ENCODE peak calls at places on chromosome 6, in nine cellular contexts. R is dorsolateral prefrontal cortex; H is brain microvascular endothelial cell; Z is AG09309; S is OCI-LY7; C is tibial artery; I is heart right ventricle; V is CD8-positive, alpha-beta T cell; E is astrocyte of the cerebellum. M is an unnamed sample.

GRCh38 chr6:123972600-123973294 is 169.1 kb downstream of the NKAIN2 start:
- DNase-seq in R (no peak), H (no peak), Z (no peak), S (no peak), C (no peak), I (no peak), V (no peak), E (no peak), M (no peak)

GRCh38 chr6:112912351-112913101 is 565.4 kb downstream of the RFPL4B start:
- DNase-seq in R (no peak), H (no peak), Z (no peak), S (no peak), C (no peak), I (no peak), V (no peak), E (peak), M (no peak)

GRCh38 chr6:166910601-166911000 is 45.7 kb downstream of the RNASET2 start:
- DNase-seq in R (no peak), H (no peak), Z (no peak), S (no peak), C (no peak), I (no peak), V (no peak), E (no peak), M (no peak)

GRCh38 chr6:167058261-167058660 is 59.1 kb downstream of the CEP43 start:
- DNase-seq in R (no peak), H (no peak), Z (no peak), S (no peak), C (no peak), I (no peak), V (no peak), E (peak), M (no peak)

GRCh38 chr6:47168176-47168575 is 126.0 kb upstream of the ADGRF1 start:
- DNase-seq in R (no peak), H (peak), Z (peak), S (no peak), C (peak), I (peak), V (no peak), E (peak), M (no peak)

GRCh38 chr6:79570802-79571367 is 33.7 kb upstream of the LCA5 start:
- DNase-seq in R (no peak), H (no peak), Z (peak), S (peak), C (no peak), I (no peak), V (no peak), E (peak), M (no peak)

GRCh38 chr6:16504608-16505007 is 256.7 kb downstream of the ATXN1 start:
- DNase-seq in R (no peak), H (no peak), Z (no peak), S (no peak), C (no peak), I (no peak), V (no peak), E (no peak), M (no peak)

GRCh38 chr6:947235-947934 is 254.4 kb upstream of the EXOC2 start:
- DNase-seq in R (no peak), H (no peak), Z (no peak), S (no peak), C (no peak), I (no peak), V (no peak), E (no peak), M (no peak)

GRCh38 chr6:154555075-154555677 is 44.7 kb upstream of the CNKSR3 start:
- DNase-seq in R (no peak), H (no peak), Z (no peak), S (no peak), C (no peak), I (no peak), V (no peak), E (peak), M (no peak)

GRCh38 chr6:29710281-29710941 is 12.8 kb upstream of the HLA-F start:
- DNase-seq in R (no peak), H (no peak), Z (no peak), S (no peak), C (no peak), I (no peak), V (no peak), E (no peak), M (no peak)

GRCh38 chr6:79808846-79809245 is 138.5 kb downstream of the ELOVL4 start:
- DNase-seq in R (no peak), H (no peak), Z (no peak), S (no peak), C (no peak), I (no peak), V (no peak), E (no peak), M (no peak)

GRCh38 chr6:33172307-33173227 is 19.7 kb downstream of the COL11A2 start:
- DNase-seq in R (no peak), H (peak), Z (no peak), S (peak), C (no peak), I (no peak), V (no peak), E (no peak), M (peak)

GRCh38 chr6:93964296-93964695 is 544.9 kb upstream of the EPHA7 start:
- DNase-seq in R (no peak), H (no peak), Z (no peak), S (no peak), C (no peak), I (no peak), V (no peak), E (no peak), M (no peak)

GRCh38 chr6:140464720-140465119 is 1090.3 kb upstream of the CITED2 start:
- DNase-seq in R (no peak), H (no peak), Z (no peak), S (no peak), C (no peak), I (no peak), V (no peak), E (no peak), M (no peak)

GRCh38 chr6:3449750-3450305 is 7.0 kb downstream of the SLC22A23 start:
- DNase-seq in R (no peak), H (no peak), Z (no peak), S (no peak), C (no peak), I (no peak), V (no peak), E (no peak), M (no peak)

GRCh38 chr6:151681426-151682059 is 125.9 kb upstream of the ESR1 start:
- DNase-seq in R (no peak), H (no peak), Z (no peak), S (no peak), C (no peak), I (peak), V (no peak), E (no peak), M (no peak)

GRCh38 chr6:113433506-113433991 is 423.6 kb upstream of the MARCKS start:
- DNase-seq in R (no peak), H (no peak), Z (peak), S (no peak), C (peak), I (peak), V (no peak), E (no peak), M (peak)

GRCh38 chr6:116111552-116112528 is 11.2 kb downstream of the NT5DC1 start:
- DNase-seq in R (no peak), H (peak), Z (no peak), S (peak), C (no peak), I (no peak), V (peak), E (no peak), M (no peak)

GRCh38 chr6:106517699-106518098 is 111.6 kb downstream of the RTN4IP1 start:
- DNase-seq in R (no peak), H (no peak), Z (no peak), S (no peak), C (no peak), I (no peak), V (no peak), E (no peak), M (no peak)

GRCh38 chr6:116616757-116617093 is 446 bp downstream of the RSPH4A start:
- DNase-seq in R (no peak), H (no peak), Z (no peak), S (no peak), C (no peak), I (peak), V (peak), E (no peak), M (no peak)

GRCh38 chr6:15244605-15245360 is 1.1 kb upstream of the JARID2 start:
- DNase-seq in R (peak), H (no peak), Z (no peak), S (peak), C (peak), I (peak), V (peak), E (peak), M (peak)

GRCh38 chr6:38039497-38039896 is 220.0 kb downstream of the ZFAND3 start:
- DNase-seq in R (no peak), H (no peak), Z (no peak), S (no peak), C (no peak), I (no peak), V (no peak), E (no peak), M (no peak)

GRCh38 chr6:2977290-2977689 is 5.9 kb upstream of the SERPINB6 start:
- DNase-seq in R (no peak), H (no peak), Z (no peak), S (no peak), C (no peak), I (no peak), V (no peak), E (no peak), M (no peak)

GRCh38 chr6:40399888-40400468 is 187.2 kb downstream of the LRFN2 start:
- DNase-seq in R (no peak), H (no peak), Z (no peak), S (no peak), C (no peak), I (no peak), V (no peak), E (no peak), M (no peak)

GRCh38 chr6:167746377-167747151 is 80.1 kb upstream of the AFDN start:
- DNase-seq in R (no peak), H (no peak), Z (no peak), S (no peak), C (no peak), I (no peak), V (no peak), E (no peak), M (no peak)

GRCh38 chr6:131762984-131763383 is 44.8 kb upstream of the ENPP1 start:
- DNase-seq in R (no peak), H (no peak), Z (no peak), S (no peak), C (no peak), I (no peak), V (no peak), E (no peak), M (no peak)

GRCh38 chr6:143060354-143060805 is 309 bp upstream of the AIG1 start:
- DNase-seq in R (peak), H (peak), Z (peak), S (peak), C (peak), I (peak), V (peak), E (peak), M (peak)

GRCh38 chr6:57262491-57262890 is 40.4 kb upstream of the RAB23 start:
- DNase-seq in R (no peak), H (no peak), Z (no peak), S (no peak), C (peak), I (peak), V (no peak), E (peak), M (no peak)

GRCh38 chr6:140320081-140320798 is 945.8 kb upstream of the CITED2 start:
- DNase-seq in R (no peak), H (no peak), Z (no peak), S (no peak), C (no peak), I (no peak), V (no peak), E (peak), M (no peak)

GRCh38 chr6:84065718-84066290 is 32.2 kb downstream of the MRAP2 start:
- DNase-seq in R (no peak), H (peak), Z (peak), S (no peak), C (no peak), I (no peak), V (no peak), E (no peak), M (no peak)

GRCh38 chr6:82570083-82570482 is 206.5 kb downstream of the TPBG start:
- DNase-seq in R (no peak), H (no peak), Z (no peak), S (no peak), C (no peak), I (no peak), V (no peak), E (no peak), M (no peak)

GRCh38 chr6:7821426-7821825 is 89.2 kb downstream of the TXNDC5 start:
- DNase-seq in R (no peak), H (peak), Z (no peak), S (no peak), C (no peak), I (no peak), V (no peak), E (no peak), M (no peak)

GRCh38 chr6:26129656-26130055 is 42.4 kb downstream of the HFE start:
- DNase-seq in R (no peak), H (no peak), Z (no peak), S (no peak), C (no peak), I (no peak), V (no peak), E (no peak), M (no peak)

GRCh38 chr6:119294984-119295383 is 54.6 kb downstream of the MAN1A1 start:
- DNase-seq in R (no peak), H (no peak), Z (no peak), S (no peak), C (no peak), I (no peak), V (no peak), E (no peak), M (no peak)

GRCh38 chr6:17872908-17873307 is 114.5 kb downstream of the KIF13A start:
- DNase-seq in R (no peak), H (no peak), Z (no peak), S (no peak), C (no peak), I (no peak), V (no peak), E (no peak), M (no peak)

GRCh38 chr6:6736753-6737654 is 148.5 kb downstream of the LY86 start:
- DNase-seq in R (no peak), H (no peak), Z (peak), S (no peak), C (peak), I (peak), V (no peak), E (no peak), M (peak)

DNA sequence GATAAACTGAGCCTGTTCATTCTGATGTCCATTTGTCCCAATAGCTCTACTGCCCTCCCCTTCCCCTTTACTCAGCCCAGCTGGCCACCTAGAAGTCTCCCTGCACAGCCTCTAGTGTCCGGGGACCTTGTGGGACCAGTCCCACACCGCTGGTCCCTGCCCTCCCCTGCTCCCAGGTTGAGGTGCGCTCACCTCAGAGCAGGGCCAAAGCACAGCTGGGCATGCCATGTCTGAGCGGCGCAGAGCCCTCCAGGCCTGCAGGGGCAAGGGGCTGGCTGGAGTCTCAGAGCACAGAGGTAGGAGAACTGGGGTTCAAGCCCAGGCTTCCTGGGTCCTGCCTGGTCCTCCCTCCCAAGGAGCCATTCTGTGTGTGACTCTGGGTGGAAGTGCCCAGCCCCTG is 24.7 kb upstream of the FANCE start:
- DNase-seq in R (no peak), H (no peak), Z (no peak), S (no peak), C (no peak), I (no peak), V (no peak), E (no peak), M (no peak)
- TF ChIP-seq CTCF in R (no peak), H (no peak), Z (no peak), S (no peak), C (no peak), I (no peak), V (no peak), E (no peak), M (no peak)

GRCh38 chr6:149769676-149770075 is 20.1 kb downstream of the PCMT1 start:
- DNase-seq in R (no peak), H (no peak), Z (no peak), S (no peak), C (no peak), I (no peak), V (no peak), E (no peak), M (no peak)

GRCh38 chr6:149777624-149778023 is 28.1 kb downstream of the PCMT1 start:
- DNase-seq in R (no peak), H (no peak), Z (no peak), S (no peak), C (no peak), I (no peak), V (no peak), E (no peak), M (no peak)

GRCh38 chr6:149766156-149766768 is 16.7 kb downstream of the PCMT1 start:
- DNase-seq in R (no peak), H (peak), Z (peak), S (no peak), C (no peak), I (no peak), V (no peak), E (peak), M (no peak)

GRCh38 chr6:149771185-149771584 is 21.6 kb downstream of the PCMT1 start:
- DNase-seq in R (no peak), H (no peak), Z (no peak), S (no peak), C (no peak), I (no peak), V (no peak), E (no peak), M (no peak)

DNA sequence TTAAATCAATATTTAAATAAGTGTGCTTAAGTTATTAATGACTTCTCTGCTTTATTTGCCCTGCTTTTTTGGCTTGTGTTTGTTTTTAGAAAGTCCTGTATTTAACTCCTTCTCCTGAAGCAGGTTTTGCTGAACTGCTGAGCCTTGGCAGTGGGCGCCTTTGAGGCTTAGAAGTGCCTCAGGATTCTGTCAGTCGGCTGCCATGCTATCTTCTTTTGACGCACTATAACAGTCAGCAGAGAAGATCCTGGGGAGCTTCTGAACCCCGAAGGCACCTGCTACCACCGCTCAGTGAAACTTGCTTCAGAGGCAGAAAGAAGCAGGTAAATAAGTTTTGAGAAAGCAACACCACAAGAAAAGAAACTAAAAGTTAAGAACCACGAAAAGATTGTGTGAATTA is 22.4 kb downstream of the PCMT1 start:
- DNase-seq in R (no peak), H (no peak), Z (no peak), S (no peak), C (no peak), I (no peak), V (no peak), E (no peak), M (no peak)
- H3K4me3 ChIP-seq in R (no peak), H (no peak), Z (no peak), S (no peak), C (no peak), I (no peak), V (no peak), E (no peak), M (no peak)

DNA sequence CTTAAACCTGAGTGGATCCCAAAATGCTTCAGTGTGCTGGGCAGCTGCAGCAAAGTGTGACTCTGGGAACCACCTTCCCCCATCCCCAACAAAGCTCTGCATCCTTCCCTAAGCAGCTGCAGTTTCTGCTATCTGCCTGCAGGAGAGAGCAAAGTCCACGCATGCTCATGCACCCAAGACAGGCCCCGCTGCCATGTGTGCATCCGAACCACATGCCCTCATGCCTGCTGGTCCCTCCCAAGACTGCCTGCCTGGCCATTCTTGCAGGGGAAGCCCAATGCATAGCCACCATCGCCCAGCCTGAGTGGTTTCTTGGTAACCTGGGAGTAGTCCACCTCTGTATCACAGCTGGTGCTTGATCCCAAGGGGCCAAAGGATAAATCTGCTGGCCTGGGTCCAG is 94.3 kb upstream of the OLIG3 start:
- DNase-seq in R (no peak), H (no peak), Z (no peak), S (no peak), C (no peak), I (no peak), V (no peak), E (no peak), M (no peak)
- TF ChIP-seq CTCF in R (no peak), H (no peak), Z (no peak), S (no peak), C (no peak), I (no peak), V (no peak), E (no peak), M (no peak)

GRCh38 chr6:27897580-27898206 is 14.5 kb downstream of the OR2B2 start:
- DNase-seq in R (no peak), H (no peak), Z (no peak), S (no peak), C (no peak), I (no peak), V (no peak), E (no peak), M (no peak)

GRCh38 chr6:27899543-27899942 is 12.7 kb downstream of the OR2B2 start:
- DNase-seq in R (no peak), H (no peak), Z (no peak), S (no peak), C (no peak), I (no peak), V (no peak), E (no peak), M (no peak)

GRCh38 chr6:27893836-27894807 is 18.1 kb downstream of the OR2B2 start:
- DNase-seq in R (peak), H (peak), Z (peak), S (peak), C (peak), I (peak), V (peak), E (peak), M (peak)

GRCh38 chr6:27894839-27895762 is 17.1 kb downstream of the OR2B2 start:
- DNase-seq in R (no peak), H (peak), Z (peak), S (peak), C (peak), I (no peak), V (peak), E (peak), M (no peak)

DNA sequence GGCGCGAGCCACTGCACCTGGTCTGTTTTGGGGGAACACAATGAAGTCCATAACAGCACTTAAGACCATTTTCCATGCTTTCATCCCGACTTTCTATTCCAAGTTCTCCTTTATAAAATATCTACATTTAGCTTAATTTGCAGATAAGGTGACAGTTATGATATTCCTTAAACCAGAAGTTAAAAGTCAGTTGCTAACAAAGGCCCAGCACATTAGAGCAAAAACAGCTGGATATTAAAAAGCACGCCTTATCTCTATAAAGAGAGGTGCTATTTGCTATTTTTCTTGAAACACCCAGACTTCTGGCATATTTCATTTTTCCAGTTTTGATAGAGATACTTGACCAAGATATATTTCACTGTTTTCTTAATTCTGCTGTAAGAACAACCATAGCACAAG is 15.8 kb downstream of the OR2B2 start:
- DNase-seq in R (no peak), H (no peak), Z (no peak), S (no peak), C (no peak), I (no peak), V (no peak), E (no peak), M (no peak)
- H3K4me3 ChIP-seq in R (no peak), H (no peak), Z (no peak), S (peak), C (no peak), I (no peak), V (no peak), E (no peak), M (no peak)